ENCODE peak calls at places on chromosomes 16 and 17, in five cellular contexts. A is pancreas, F is adrenal gland, N is AG04450, L is left ventricle myocardium inferior. P is an unnamed sample.

GRCh38 chr17:62819511-62820221 is 11.6 kb upstream of the MARCHF10 start:
- DNase-seq in A (peak), L (peak), F (peak), N (peak), P (peak)

GRCh38 chr16:337975-338575 is 14.4 kb downstream of the AXIN1 start:
- DNase-seq in A (no peak), N (no peak), L (no peak), F (no peak), P (no peak)

GRCh38 chr17:30021708-30022317 is 80.4 kb downstream of the EFCAB5 start:
- DNase-seq in A (no peak), F (peak), N (peak), L (no peak), P (peak)

GRCh38 chr17:43393944-43394482 is 4.8 kb upstream of the ARL4D start:
- DNase-seq in F (peak), N (peak), L (peak), A (peak), P (no peak)

GRCh38 chr17:79117905-79118487 is 43.4 kb downstream of the ENGASE start:
- DNase-seq in N (no peak), L (no peak), F (no peak), A (no peak), P (no peak)

GRCh38 chr16:12356622-12357365 is 380.3 kb downstream of the SNX29 start:
- DNase-seq in N (no peak), A (no peak), F (no peak), L (no peak), P (no peak)

GRCh38 chr16:84907575-84907974 is 87.8 kb downstream of the CRISPLD2 start:
- DNase-seq in A (peak), N (no peak), L (no peak), F (peak), P (peak)

GRCh38 chr16:28260193-28260592 is 32.1 kb upstream of the SBK1 start:
- DNase-seq in F (no peak), L (peak), N (no peak), A (no peak), P (no peak)

GRCh38 chr16:50306287-50306686 is 39.9 kb downstream of the ADCY7 start:
- DNase-seq in L (no peak), F (peak), N (no peak), A (no peak), P (no peak)

GRCh38 chr17:67246648-67247415 is 1.8 kb upstream of the HELZ start:
- DNase-seq in A (peak), L (no peak), F (peak), N (no peak), P (peak)

GRCh38 chr16:2359919-2360318 is 19.4 kb upstream of the ABCA3 start:
- DNase-seq in A (no peak), N (no peak), L (no peak), F (no peak), P (no peak)

GRCh38 chr16:66131156-66131807 is 235.2 kb upstream of the CDH5 start:
- DNase-seq in A (no peak), L (no peak), N (no peak), F (no peak), P (no peak)

GRCh38 chr16:2846511-2847310 is 11.3 kb downstream of the PRSS22 start:
- DNase-seq in L (no peak), F (peak), A (no peak), N (peak), P (peak)

GRCh38 chr17:61209524-61209923 is 190.1 kb upstream of the TBX2 start:
- DNase-seq in F (no peak), N (no peak), A (no peak), L (no peak), P (no peak)

GRCh38 chr16:57409870-57410585 is 5.5 kb downstream of the CCL17 start:
- DNase-seq in A (no peak), L (no peak), N (no peak), F (peak), P (no peak)

GRCh38 chr16:81821422-81822128 is 42.5 kb downstream of the PLCG2 start:
- DNase-seq in A (no peak), F (no peak), N (no peak), L (no peak), P (no peak)

GRCh38 chr16:51773491-51773890 is 622.4 kb upstream of the SALL1 start:
- DNase-seq in N (no peak), A (no peak), F (no peak), L (no peak), P (no peak)

GRCh38 chr17:41278176-41278955 is 2.9 kb downstream of the KRTAP9-7 start:
- DNase-seq in L (no peak), F (no peak), N (no peak), A (no peak), P (peak)

GRCh38 chr16:75550211-75550662 is 5.8 kb downstream of the TMEM231 start:
- DNase-seq in F (peak), N (no peak), L (no peak), A (no peak), P (peak)

GRCh38 chr17:82334204-82334621 is 647 bp upstream of the SECTM1 start:
- DNase-seq in L (no peak), A (no peak), N (no peak), F (no peak), P (no peak)

GRCh38 chr17:9079461-9080103 is 58.3 kb downstream of the NTN1 start:
- DNase-seq in F (no peak), N (no peak), L (no peak), A (no peak), P (no peak)

GRCh38 chr17:73592531-73592961 is 51.7 kb downstream of the SDK2 start:
- DNase-seq in F (no peak), N (no peak), L (no peak), A (no peak), P (no peak)

GRCh38 chr17:63682981-63683380 is 16.9 kb downstream of the LIMD2 start:
- DNase-seq in N (no peak), L (no peak), A (no peak), F (no peak), P (no peak)

GRCh38 chr16:642189-643049 is 791 bp downstream of the MCRIP2 start:
- DNase-seq in F (peak), L (peak), N (no peak), A (peak), P (no peak)

GRCh38 chr16:85446846-85447656 is 166.1 kb upstream of the GSE1 start:
- DNase-seq in L (no peak), N (no peak), F (no peak), A (peak), P (no peak)

GRCh38 chr16:74841904-74842303 is 67.3 kb upstream of the FA2H start:
- DNase-seq in F (no peak), L (no peak), N (no peak), A (no peak), P (no peak)

GRCh38 chr16:31286421-31287032 is 26.8 kb downstream of the ITGAM start:
- DNase-seq in A (no peak), L (no peak), N (no peak), F (no peak), P (no peak)

GRCh38 chr17:8464941-8465340 is 29.3 kb downstream of the NDEL1 start:
- DNase-seq in N (no peak), L (no peak), F (peak), A (no peak), P (no peak)

GRCh38 chr16:75938818-75939217 is 212.5 kb upstream of the CPHXL start:
- DNase-seq in F (no peak), N (peak), L (no peak), A (no peak), P (no peak)

GRCh38 chr16:29816694-29817441 is 916 bp downstream of the PAGR1 start:
- DNase-seq in L (peak), A (peak), F (peak), N (no peak), P (no peak)

GRCh38 chr16:75372236-75372856 is 61.0 kb downstream of the CFDP1 start:
- DNase-seq in N (no peak), F (no peak), A (no peak), L (no peak), P (no peak)

GRCh38 chr17:64608571-64608981 is 53.5 kb downstream of the SMURF2 start:
- DNase-seq in N (no peak), F (no peak), A (no peak), L (no peak), P (no peak)

GRCh38 chr16:27109666-27110523 is 43.2 kb downstream of the C16orf82 start:
- DNase-seq in F (peak), L (peak), N (peak), A (peak), P (no peak)

GRCh38 chr16:89116341-89117238 is 22.9 kb downstream of the ACSF3 start:
- DNase-seq in A (no peak), F (no peak), N (no peak), L (peak), P (no peak)
- H3K4me3 ChIP-seq in A (no peak), F (no peak), N (no peak), L (no peak), P (no peak)

DNA sequence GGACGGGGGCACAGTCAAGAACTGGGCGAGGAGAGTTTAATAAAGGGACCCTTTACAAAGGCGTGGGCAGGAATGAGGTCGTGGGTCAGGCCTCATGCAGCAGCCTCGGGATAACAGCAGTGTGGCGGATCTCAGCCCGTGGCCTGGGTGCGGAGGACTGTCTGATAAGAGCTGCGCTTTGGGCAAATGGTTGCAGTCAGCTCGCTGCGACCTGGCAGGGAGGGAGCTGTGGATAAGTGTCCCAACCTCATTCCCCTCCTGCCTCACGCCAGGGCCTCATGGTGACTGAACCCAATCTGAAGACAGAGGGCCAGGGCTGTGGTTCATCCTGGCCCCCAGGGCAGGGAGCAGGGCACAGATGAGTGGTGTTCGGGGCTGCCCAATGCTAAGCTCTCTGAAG is 13.6 kb downstream of the SMTNL2 start:
- DNase-seq in L (peak), N (no peak), A (no peak), F (no peak), P (no peak)
- TF ChIP-seq CTCF in L (no peak), N (no peak), A (no peak), F (no peak), P (no peak)

DNA sequence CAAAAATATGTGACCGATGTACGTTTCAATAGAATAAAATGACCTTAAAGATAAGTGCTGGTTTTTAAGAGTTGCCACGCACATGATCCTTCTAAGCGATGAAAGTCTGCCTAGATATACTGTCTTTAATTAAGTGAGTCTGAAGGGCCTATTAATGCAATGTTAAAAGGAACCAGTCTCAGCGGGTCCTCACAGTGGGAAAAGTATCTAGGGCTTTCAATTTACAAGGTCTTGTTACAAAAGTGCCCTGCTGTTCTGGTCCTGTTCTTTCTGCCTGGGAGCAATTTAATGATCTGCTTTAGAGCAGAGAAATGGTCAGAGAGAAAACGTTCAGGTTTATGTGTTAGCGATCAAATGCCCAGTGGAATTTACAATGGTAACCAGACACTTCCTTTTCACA is 864.0 kb downstream of the KCNJ2 start:
- DNase-seq in N (no peak), A (no peak), F (no peak), L (no peak), P (no peak)
- H3K4me3 ChIP-seq in N (no peak), A (no peak), F (no peak), L (no peak), P (no peak)

GRCh38 chr17:76179496-76180467 is 38.7 kb upstream of the FOXJ1 start:
- DNase-seq in L (no peak), F (no peak), A (no peak), N (no peak), P (no peak)
- TF ChIP-seq CTCF in L (no peak), F (no peak), A (no peak), N (no peak), P (no peak)

DNA sequence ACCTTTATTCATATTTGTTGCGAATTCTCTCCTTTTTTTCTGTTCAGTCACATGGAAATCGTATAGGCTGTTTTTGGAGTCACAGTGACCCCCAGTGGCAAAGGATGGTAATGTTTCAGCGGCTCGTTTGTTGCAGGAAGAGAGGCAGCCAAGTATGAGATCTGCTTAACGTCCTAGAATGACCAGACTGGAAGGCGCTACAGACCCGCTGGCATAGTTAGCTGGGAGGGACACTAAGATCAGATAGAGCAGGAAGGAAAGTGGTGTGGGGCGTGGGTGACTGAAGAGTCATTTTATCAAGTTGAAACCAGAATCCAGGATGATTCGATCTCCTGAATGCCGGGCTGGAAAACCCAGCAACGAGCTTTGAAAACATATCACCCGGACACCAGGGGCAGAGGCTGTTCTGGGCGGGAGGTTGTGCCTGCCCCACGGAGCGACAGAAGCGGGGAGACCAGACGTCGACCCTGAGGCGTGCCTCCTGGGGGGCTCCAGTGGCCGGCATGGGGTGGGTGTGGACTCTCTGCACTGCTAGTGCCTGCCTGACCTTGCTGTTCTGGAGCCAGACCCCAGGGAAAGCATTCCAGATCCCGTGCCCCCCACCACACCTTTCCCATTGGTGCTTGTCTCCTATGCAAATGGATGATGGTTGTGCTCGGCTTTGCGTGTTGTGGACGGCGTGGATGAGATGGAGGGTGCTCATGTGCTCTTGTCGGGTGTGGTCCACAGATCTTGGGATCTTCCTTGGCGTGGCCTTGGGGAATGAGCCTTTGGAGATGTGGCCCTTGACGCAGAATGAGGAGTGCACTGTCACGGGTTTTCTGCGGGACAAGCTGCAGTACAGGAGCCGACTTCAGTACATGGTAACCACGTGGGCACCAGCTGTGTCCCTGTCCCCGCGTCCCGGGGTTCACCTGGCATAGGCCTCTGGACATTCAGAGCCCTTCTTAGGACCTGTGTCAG is 7.7 kb downstream of the IL34 start:
- DNase-seq in L (peak), A (peak), F (peak), N (peak), P (peak)
- H3K4me3 ChIP-seq in L (peak), A (no peak), F (no peak), N (peak), P (peak)